ENCODE peak calls at places on chromosome 15, in six cellular contexts. Q is H9, J is neuronal stem cell, I is mesenchymal stem cell, C is trophoblast cell, R is H1. L is an unnamed sample.
A peak's percentile ranks its signal among the peaks of the same experiment; 100 is the strongest.

GRCh38 chr15:89845305-89845893 is 30.7 kb upstream of the ANPEP start:
- DNase-seq in J (no peak), C (peak; percentile 25), Q (no peak), I (peak; percentile 90), R (no peak), L (peak; percentile 92)

GRCh38 chr15:70589221-70589620 is 174.1 kb downstream of the UACA start:
- DNase-seq in C (no peak), I (peak; percentile 57), J (no peak), R (no peak), Q (peak; percentile 2), L (peak; percentile 74)

GRCh38 chr15:97036301-97036700 is 705.8 kb downstream of the NR2F2 start:
- DNase-seq in Q (no peak), I (peak; percentile 30), J (no peak), C (no peak), R (no peak), L (no peak)

GRCh38 chr15:58748787-58749531 is 548 bp downstream of the ADAM10 start:
- DNase-seq in Q (peak; percentile 47), R (peak; percentile 70), C (peak; percentile 42), J (peak; percentile 62), I (peak; percentile 52), L (no peak)

GRCh38 chr15:98896802-98897732 is 110.5 kb downstream of the PGPEP1L start:
- DNase-seq in J (no peak), C (peak; percentile 83), Q (no peak), I (peak; percentile 100), R (no peak), L (peak; percentile 100)

GRCh38 chr15:42056934-42057743 is 36.3 kb upstream of the PLA2G4E start:
- DNase-seq in R (peak; percentile 90), J (peak; percentile 69), Q (peak; percentile 95), C (peak; percentile 99), I (peak; percentile 86), L (peak; percentile 62)

GRCh38 chr15:48541659-48542334 is 103.7 kb downstream of the FBN1 start:
- DNase-seq in I (peak; percentile 96), Q (no peak), R (no peak), C (no peak), J (no peak), L (peak; percentile 88)

GRCh38 chr15:66293419-66294156 is at the start of gene DIS3L:
- DNase-seq in I (peak; percentile 60), J (peak; percentile 48), C (peak; percentile 66), R (peak; percentile 80), Q (peak; percentile 67), L (peak; percentile 20)

GRCh38 chr15:78960308-78960707 is 15.5 kb upstream of the CTSH start:
- DNase-seq in Q (no peak), C (no peak), R (no peak), I (no peak), J (no peak), L (no peak)

GRCh38 chr15:45200799-45201556 is 13.2 kb upstream of the SHF start:
- DNase-seq in Q (peak; percentile 86), R (peak; percentile 95), C (peak; percentile 76), J (peak; percentile 82), I (peak; percentile 85), L (peak; percentile 83)

GRCh38 chr15:98518823-98519561 is 129.3 kb upstream of the IGF1R start:
- DNase-seq in R (peak; percentile 62), Q (peak; percentile 71), I (peak; percentile 77), J (peak; percentile 78), C (peak; percentile 41), L (peak; percentile 76)

GRCh38 chr15:69478259-69478687 is 25.7 kb downstream of the RPLP1 start:
- DNase-seq in C (peak; percentile 59), I (peak; percentile 50), R (peak; percentile 86), Q (peak; percentile 82), J (peak; percentile 70), L (peak; percentile 44)

GRCh38 chr15:69474846-69475455 is 22.3 kb downstream of the RPLP1 start:
- DNase-seq in R (no peak), C (no peak), J (no peak), Q (no peak), I (peak; percentile 42), L (peak; percentile 23)

GRCh38 chr15:69475769-69476358 is 23.2 kb downstream of the RPLP1 start:
- DNase-seq in R (peak; percentile 95), I (peak; percentile 72), J (peak; percentile 60), C (peak; percentile 71), Q (peak; percentile 79), L (peak; percentile 63)

GRCh38 chr15:69474291-69474690 is 21.7 kb downstream of the RPLP1 start:
- DNase-seq in I (peak; percentile 58), J (no peak), R (no peak), C (peak; percentile 84), Q (no peak), L (peak; percentile 74)

GRCh38 chr15:69476704-69477473 is 24.3 kb downstream of the RPLP1 start:
- DNase-seq in J (no peak), R (no peak), I (no peak), Q (no peak), C (no peak), L (no peak)
- H3K9me3 ChIP-seq in J (peaks cover 2% of the 10 kb centered on the region), R (peaks cover 7% of the 10 kb centered on the region), I (peaks cover 10% of the 10 kb centered on the region), Q (no peaks in the 10 kb centered on the region), C (no peaks in the 10 kb centered on the region), L (peaks cover 4% of the 10 kb centered on the region)

GRCh38 chr15:83319771-83320170 is 35.3 kb upstream of the BNC1 start:
- DNase-seq in I (no peak), C (no peak), Q (no peak), R (no peak), J (no peak), L (no peak)

GRCh38 chr15:83320831-83321230 is 36.4 kb upstream of the BNC1 start:
- DNase-seq in I (peak; percentile 47), R (no peak), Q (no peak), C (no peak), J (no peak), L (no peak)

GRCh38 chr15:83322061-83322460 is 37.6 kb upstream of the BNC1 start:
- DNase-seq in J (no peak), Q (no peak), C (no peak), R (no peak), I (peak; percentile 41), L (peak; percentile 15)

GRCh38 chr15:83318861-83319415 is 34.5 kb upstream of the BNC1 start:
- DNase-seq in J (no peak), I (no peak), R (no peak), Q (no peak), C (peak; percentile 31), L (no peak)

GRCh38 chr15:83320404-83320803 is 35.9 kb upstream of the BNC1 start:
- DNase-seq in I (peak; percentile 81), Q (no peak), C (no peak), J (no peak), R (no peak), L (peak; percentile 55)
- H2BK120ac ChIP-seq in I (no peak overlapping the region), Q (no peak overlapping the region), C (no peak overlapping the region), J (no peak overlapping the region), R (no peak overlapping the region), L (no peak overlapping the region)

GRCh38 chr15:32965897-32966296 is 228.6 kb downstream of the FMN1 start:
- DNase-seq in I (no peak), R (no peak), J (no peak), Q (no peak), C (no peak), L (no peak)

GRCh38 chr15:32966512-32966911 is 228.0 kb downstream of the FMN1 start:
- DNase-seq in J (no peak), I (no peak), Q (no peak), R (no peak), C (no peak), L (no peak)

GRCh38 chr15:32974691-32975090 is 219.8 kb downstream of the FMN1 start:
- DNase-seq in J (no peak), R (no peak), I (peak; percentile 19), Q (no peak), C (peak; percentile 10), L (peak; percentile 63)

GRCh38 chr15:32970847-32971246 is 223.7 kb downstream of the FMN1 start:
- DNase-seq in I (no peak), R (no peak), J (no peak), Q (no peak), C (no peak), L (no peak)
- H3K4me1 ChIP-seq in I (no peaks in the 10 kb centered on the region), R (no peaks in the 10 kb centered on the region), J (peaks cover 1% of the 10 kb centered on the region), Q (no peaks in the 10 kb centered on the region), C (no peaks in the 10 kb centered on the region), L (peaks cover 20% of the 10 kb centered on the region)

DNA sequence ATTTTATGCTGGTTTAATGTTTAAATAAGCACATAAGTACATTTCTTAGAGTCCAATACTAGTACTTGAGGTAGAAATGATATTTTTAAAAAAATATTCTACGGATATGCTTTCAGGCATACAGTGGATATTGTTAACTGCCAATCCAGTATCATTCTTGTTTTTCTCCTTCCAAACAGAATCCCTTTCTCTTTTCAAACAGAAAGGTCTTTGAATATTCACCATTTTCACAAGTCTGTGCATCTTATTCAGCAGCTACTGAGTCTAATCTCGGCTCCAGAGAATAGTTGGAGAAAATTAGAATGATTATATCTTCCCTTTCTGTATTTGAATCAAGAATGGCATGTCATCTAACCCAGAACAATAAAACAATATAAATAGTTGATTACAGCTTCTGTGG is 174.5 kb downstream of the GOLGA6L6 start:
- DNase-seq in I (no peak), R (no peak), J (no peak), C (no peak), Q (no peak), L (no peak)
- H3K9me3 ChIP-seq in I (no peaks in the 10 kb centered on the region), R (peaks cover 18% of the 10 kb centered on the region), J (peaks cover 2% of the 10 kb centered on the region), C (peaks cover 2% of the 10 kb centered on the region), Q (peaks cover 79% of the 10 kb centered on the region), L (peaks cover 10% of the 10 kb centered on the region)